ENCODE peak calls at places on chromosome 18, in four cellular contexts. B is H1, R is K562, O is HepG2. S is an unnamed sample.

GRCh38 chr18:9898792-9899549 is 13.2 kb downstream of the TXNDC2 start:
- DNase-seq in O (peak; percentile 75), B (no peak), R (peak; percentile 75), S (no peak)

GRCh38 chr18:54671291-54671881 is 80.3 kb downstream of the DYNAP start:
- DNase-seq in R (peak; percentile 16), B (no peak), O (peak; percentile 19), S (no peak)

GRCh38 chr18:28005164-28005563 is 171.8 kb downstream of the CDH2 start:
- DNase-seq in B (no peak), O (no peak), R (no peak), S (no peak)

GRCh38 chr18:76213996-76214395 is 281.0 kb downstream of the ZNF516 start:
- DNase-seq in O (no peak), R (no peak), B (no peak), S (no peak)

GRCh38 chr18:43634994-43635393 is 357.7 kb upstream of the SYT4 start:
- DNase-seq in R (no peak), B (no peak), O (no peak), S (no peak)

GRCh38 chr18:74456409-74457042 is 582 bp downstream of the DIPK1C start:
- DNase-seq in R (no peak), B (peak; percentile 67), O (no peak), S (no peak)

GRCh38 chr18:31931886-31932240 is 11.1 kb downstream of the TRAPPC8 start:
- DNase-seq in O (no peak), R (no peak), B (no peak), S (no peak)

GRCh38 chr18:61334491-61334850 is 1.2 kb downstream of the CDH20 start:
- DNase-seq in B (peak; percentile 53), O (no peak), R (no peak), S (no peak)

GRCh38 chr18:58496937-58497336 is 132.0 kb downstream of the ALPK2 start:
- DNase-seq in O (peak; percentile 58), B (peak; percentile 66), R (peak; percentile 12), S (no peak)

GRCh38 chr18:76357174-76357573 is 137.9 kb downstream of the ZNF516 start:
- DNase-seq in O (no peak), R (no peak), B (no peak), S (no peak)

GRCh38 chr18:8911408-8912340 is 190.8 kb upstream of the NDUFV2 start:
- DNase-seq in R (no peak), O (no peak), B (no peak), S (no peak)

GRCh38 chr18:65073060-65073550 is 677.7 kb upstream of the CDH7 start:
- DNase-seq in R (no peak), O (no peak), B (no peak), S (no peak)

GRCh38 chr18:9437049-9437448 is 38.3 kb upstream of the RALBP1 start:
- DNase-seq in B (no peak), O (no peak), R (no peak), S (no peak)

GRCh38 chr18:76461692-76462325 is 33.2 kb downstream of the ZNF516 start:
- DNase-seq in R (no peak), B (no peak), O (no peak), S (no peak)

GRCh38 chr18:35005963-35006577 is 35.1 kb upstream of the MAPRE2 start:
- DNase-seq in O (peak; percentile 60), B (no peak), R (peak; percentile 68), S (no peak)

GRCh38 chr18:70423988-70424387 is 135.1 kb downstream of the SOCS6 start:
- DNase-seq in R (no peak), B (no peak), O (no peak), S (no peak)

GRCh38 chr18:33594799-33595198 is 16.8 kb downstream of the ASXL3 start:
- DNase-seq in B (no peak), R (no peak), O (no peak), S (no peak)

DNA sequence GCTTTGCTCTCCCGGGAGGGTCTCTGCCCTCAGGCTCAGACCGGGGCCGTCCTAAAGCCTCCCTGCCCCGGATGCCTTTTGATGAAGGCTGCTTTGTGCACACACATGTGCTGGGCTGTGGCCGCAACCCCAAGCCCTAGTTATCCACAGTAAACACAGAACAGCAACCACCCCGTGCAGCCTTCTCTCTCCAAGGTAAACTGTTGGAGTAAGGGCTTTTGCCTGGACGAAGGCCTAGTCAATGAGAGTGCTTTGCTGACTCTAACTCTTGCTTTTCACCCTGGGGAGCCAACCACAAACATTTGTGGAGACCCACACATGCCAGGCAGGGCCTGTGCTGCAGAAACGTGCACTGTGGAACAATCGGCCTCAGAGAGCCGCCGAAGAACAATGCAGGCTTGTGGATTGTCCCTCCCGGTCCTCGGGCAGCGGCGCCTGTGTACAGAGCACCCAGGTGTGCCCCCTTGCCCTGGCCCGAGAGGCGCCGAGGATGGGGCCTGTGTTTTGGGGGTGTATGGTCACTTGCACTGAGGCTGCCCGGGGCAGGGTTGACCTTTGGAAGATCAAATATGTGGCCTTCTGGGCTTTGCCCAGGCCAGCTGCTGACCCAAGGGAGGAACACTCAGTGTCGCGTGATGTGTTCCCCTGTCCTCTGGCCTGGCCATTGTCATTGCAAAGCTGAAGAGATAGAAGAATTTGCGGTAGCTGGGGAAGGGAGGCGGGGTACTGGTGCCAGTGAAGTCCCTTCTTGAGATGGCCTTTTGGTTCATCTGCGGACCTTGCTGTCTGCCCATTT is 37.0 kb downstream of the CTIF start:
- DNase-seq in B (no peak), R (no peak), O (peak; percentile 92), S (no peak)
- H4K20me1 ChIP-seq in B (peaks cover 4% of the 10 kb centered on the region), R (peaks cover 8% of the 10 kb centered on the region), O (peaks cover 5% of the 10 kb centered on the region), S (no peaks in the 10 kb centered on the region)

GRCh38 chr18:44988821-44989587 is 308.3 kb downstream of the SETBP1 start:
- DNase-seq in O (no peak), R (no peak), B (no peak), S (no peak)
- TF ChIP-seq CEBPB in O (no peak), R (no peak), B (no peak), S (no peak)

DNA sequence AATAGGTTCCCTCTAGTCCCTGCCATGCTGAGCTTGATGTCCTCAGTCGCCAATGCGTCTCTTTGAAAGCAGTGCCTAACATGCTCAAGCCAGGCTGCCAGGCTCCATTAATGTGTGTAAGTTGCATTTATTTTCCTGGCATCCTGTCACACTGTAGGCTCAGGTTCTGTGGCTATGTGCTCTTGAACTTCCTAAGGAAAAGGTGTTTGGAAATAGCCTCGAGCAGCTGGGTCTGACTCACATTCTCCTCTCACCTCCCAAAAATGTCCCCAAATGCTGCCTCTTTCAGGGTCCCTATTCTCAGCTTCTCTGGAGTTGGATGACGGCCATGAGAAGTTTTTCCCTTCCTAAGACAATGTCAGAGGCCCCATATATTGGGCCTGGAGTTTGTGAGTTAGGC is 58.0 kb upstream of the SLC14A2 start:
- DNase-seq in O (no peak), B (no peak), R (no peak), S (no peak)
- TF ChIP-seq ATF2 in O (no peak), B (no peak), R (no peak), S (no peak)

GRCh38 chr18:49524951-49525350 is 36.9 kb upstream of the LIPG start:
- DNase-seq in O (no peak), B (no peak), R (no peak), S (no peak)
- H4K20me1 ChIP-seq in O (no peaks in the 10 kb centered on the region), B (no peaks in the 10 kb centered on the region), R (no peaks in the 10 kb centered on the region), S (no peaks in the 10 kb centered on the region)

GRCh38 chr18:52339891-52340371 is at the start of gene DCC:
- DNase-seq in O (peak; percentile 2), R (no peak), B (peak; percentile 72), S (no peak)
- TF ChIP-seq CEBPB in O (no peak), R (no peak), B (no peak), S (no peak)

DNA sequence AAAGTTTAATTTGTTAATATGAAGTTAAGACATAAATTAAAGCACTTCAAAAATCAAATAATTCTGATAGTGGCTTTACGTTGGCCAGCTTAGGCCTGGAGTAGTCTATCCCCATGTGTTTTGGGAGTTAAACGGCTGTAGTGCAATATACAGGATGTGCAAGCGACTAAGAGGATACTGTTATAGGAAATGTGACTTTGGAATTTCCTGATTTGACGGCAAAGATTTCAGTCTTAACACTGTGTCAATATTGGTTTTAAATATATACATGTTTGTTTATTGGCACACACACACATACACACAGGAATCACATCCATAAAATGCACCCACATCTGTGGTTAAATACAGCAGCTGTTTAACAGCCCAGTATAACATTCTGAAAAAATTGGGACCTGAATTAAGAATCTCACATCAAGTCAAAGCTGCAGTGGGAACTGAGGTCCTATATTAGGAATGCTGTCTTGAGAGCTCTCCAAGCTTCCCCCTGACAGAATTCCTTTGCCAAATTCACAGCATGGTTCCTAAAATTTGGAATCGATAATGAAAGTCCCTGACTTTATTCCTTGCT is 347.1 kb downstream of the TXNL1 start:
- DNase-seq in O (no peak), B (no peak), R (no peak), S (no peak)
- TF ChIP-seq ATF2 in O (no peak), B (no peak), R (no peak), S (no peak)

GRCh38 chr18:24397694-24398365 is at the start of gene OSBPL1A:
- DNase-seq in B (peak; percentile 89), O (peak; percentile 28), R (peak; percentile 81), S (no peak)
- H4K20me1 ChIP-seq in B (no peaks in the 10 kb centered on the region), O (no peaks in the 10 kb centered on the region), R (peaks cover 4% of the 10 kb centered on the region), S (no peaks in the 10 kb centered on the region)

GRCh38 chr18:11040823-11041712 is 108.3 kb downstream of the PIEZO2 start:
- DNase-seq in O (peak; percentile 94), B (peak; percentile 58), R (peak; percentile 40), S (no peak)

GRCh38 chr18:11037841-11038240 is 111.5 kb downstream of the PIEZO2 start:
- DNase-seq in R (no peak), B (no peak), O (no peak), S (no peak)

GRCh38 chr18:11043694-11044093 is 105.7 kb downstream of the PIEZO2 start:
- DNase-seq in O (peak; percentile 46), R (no peak), B (no peak), S (no peak)

GRCh38 chr18:11040359-11040758 is 109.0 kb downstream of the PIEZO2 start:
- DNase-seq in O (no peak), B (no peak), R (no peak), S (no peak)

GRCh38 chr18:11042247-11042646 is 107.1 kb downstream of the PIEZO2 start:
- DNase-seq in B (no peak), O (peak; percentile 72), R (no peak), S (no peak)
- TF ChIP-seq CEBPB in B (no peak), O (no peak), R (no peak), S (no peak)

GRCh38 chr18:79801641-79802040 is 3.9 kb downstream of the KCNG2 start:
- DNase-seq in O (no peak), R (no peak), B (no peak), S (no peak)

GRCh38 chr18:79801217-79801616 is 3.5 kb downstream of the KCNG2 start:
- DNase-seq in O (no peak), R (no peak), B (no peak), S (no peak)

GRCh38 chr18:79803611-79804051 is 5.9 kb downstream of the KCNG2 start:
- DNase-seq in R (no peak), B (no peak), O (no peak), S (no peak)

GRCh38 chr18:79800353-79801180 is 2.8 kb downstream of the KCNG2 start:
- DNase-seq in R (no peak), B (no peak), O (no peak), S (no peak)

DNA sequence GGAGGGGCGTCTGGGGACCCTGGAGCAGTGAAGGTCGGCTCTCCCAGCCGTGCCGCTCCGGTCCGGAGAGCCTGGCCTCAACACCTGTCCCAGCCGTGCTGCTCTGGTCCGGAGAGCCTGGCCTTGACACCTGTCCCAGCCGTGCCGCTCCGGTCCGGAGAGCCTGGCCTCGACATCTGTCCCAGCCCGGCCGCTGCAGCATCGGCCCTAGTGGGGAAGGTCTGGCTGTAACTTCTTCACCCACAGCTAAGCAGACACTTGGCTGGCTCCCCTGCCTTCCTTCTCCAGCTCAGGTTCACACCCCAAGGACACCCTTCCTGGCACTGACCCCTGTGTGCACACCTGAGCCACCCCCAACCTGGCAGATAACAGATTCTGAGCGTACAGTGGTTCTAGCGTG is 4.6 kb downstream of the KCNG2 start:
- DNase-seq in B (no peak), O (no peak), R (no peak), S (no peak)
- TF ChIP-seq ATF2 in B (no peak), O (no peak), R (no peak), S (no peak)

GRCh38 chr18:63255435-63255834 is 64.1 kb downstream of the BCL2 start:
- DNase-seq in O (no peak), B (no peak), R (no peak), S (no peak)
- H4K20me1 ChIP-seq in O (no peaks in the 10 kb centered on the region), B (no peaks in the 10 kb centered on the region), R (no peaks in the 10 kb centered on the region), S (no peaks in the 10 kb centered on the region)

S was measured in GM12878.